ENCODE peak calls at places on chromosomes 7 and 10, in six cellular contexts. W is H9, D is trophoblast cell, I is IMR-90, Z is H1, F is mesenchymal stem cell. K is an unnamed sample.

GRCh38 chr7:51303142-51303525 is 13.5 kb downstream of the COBL start:
- DNase-seq in W (no peak), F (no peak), I (no peak), Z (no peak), D (peak; percentile 29), K (no peak)

GRCh38 chr10:81018898-81019890 is 481.5 kb downstream of the SH2D4B start:
- DNase-seq in F (peak; percentile 75), Z (peak; percentile 21), D (peak; percentile 67), I (peak; percentile 19), W (peak; percentile 65), K (peak; percentile 40)

GRCh38 chr7:22671177-22671879 is 55.7 kb upstream of the IL6 start:
- DNase-seq in I (peak; percentile 91), D (no peak), F (peak; percentile 42), Z (no peak), W (no peak), K (no peak)

GRCh38 chr10:91046891-91047290 is 126.0 kb upstream of the ANKRD1 start:
- DNase-seq in W (no peak), F (peak; percentile 51), D (no peak), I (no peak), Z (no peak), K (no peak)

GRCh38 chr7:21461282-21461681 is 33.4 kb downstream of the SP4 start:
- DNase-seq in W (no peak), I (no peak), F (no peak), Z (no peak), D (no peak), K (no peak)

GRCh38 chr7:11784808-11785536 is 47.0 kb downstream of the THSD7A start:
- DNase-seq in Z (no peak), D (peak; percentile 84), I (no peak), F (no peak), W (no peak), K (no peak)

GRCh38 chr10:101938316-101939272 is 95.0 kb upstream of the KCNIP2 start:
- DNase-seq in W (no peak), D (peak; percentile 58), I (peak; percentile 93), F (peak; percentile 86), Z (no peak), K (no peak)

GRCh38 chr10:12387561-12388210 is 38.3 kb downstream of the CAMK1D start:
- DNase-seq in D (no peak), F (no peak), Z (no peak), I (no peak), W (no peak), K (no peak)

GRCh38 chr7:66912195-66912594 is 8.8 kb upstream of the TMEM248 start:
- DNase-seq in W (no peak), Z (no peak), I (no peak), F (no peak), D (no peak), K (no peak)

GRCh38 chr10:58531084-58531695 is 18.5 kb downstream of the BICC1 start:
- DNase-seq in I (peak; percentile 76), Z (no peak), D (peak; percentile 93), W (peak; percentile 71), F (peak; percentile 72), K (peak; percentile 59)

GRCh38 chr10:15236340-15236739 is 67.8 kb upstream of the NMT2 start:
- DNase-seq in D (no peak), I (no peak), W (no peak), Z (no peak), F (peak; percentile 54), K (no peak)

GRCh38 chr10:58622286-58622685 is 109.6 kb downstream of the BICC1 start:
- DNase-seq in F (no peak), W (no peak), Z (no peak), D (no peak), I (peak; percentile 68), K (no peak)

GRCh38 chr7:46651561-46652088 is 730.6 kb upstream of the IGFBP3 start:
- DNase-seq in I (no peak), Z (no peak), D (peak; percentile 74), F (no peak), W (no peak), K (no peak)

GRCh38 chr7:95989301-95989700 is 216.9 kb downstream of the DYNC1I1 start:
- DNase-seq in D (peak; percentile 7), W (no peak), F (no peak), Z (no peak), I (no peak), K (peak; percentile 5)

GRCh38 chr10:17100586-17100985 is 29.0 kb downstream of the CUBN start:
- DNase-seq in W (no peak), I (no peak), D (no peak), Z (no peak), F (no peak), K (no peak)

GRCh38 chr7:57646901-57647246 is 196.9 kb downstream of the ZNF716 start:
- DNase-seq in D (no peak), F (no peak), W (no peak), Z (no peak), I (no peak), K (no peak)

GRCh38 chr7:2934211-2934731 is 90.2 kb upstream of the GNA12 start:
- DNase-seq in D (peak; percentile 67), F (peak; percentile 56), W (peak; percentile 37), I (peak; percentile 70), Z (no peak), K (no peak)

GRCh38 chr7:155205368-155206285 is 92.1 kb upstream of the INSIG1 start:
- DNase-seq in Z (no peak), I (peak; percentile 99), D (peak; percentile 95), W (peak; percentile 73), F (peak; percentile 99), K (no peak)

GRCh38 chr7:14717711-14718304 is 184.7 kb downstream of the DGKB start:
- DNase-seq in D (peak; percentile 30), Z (no peak), I (peak; percentile 13), W (no peak), F (peak; percentile 31), K (no peak)

GRCh38 chr7:83155407-83155806 is 7.3 kb downstream of the PCLO start:
- DNase-seq in I (no peak), W (no peak), D (no peak), Z (no peak), F (no peak), K (no peak)

GRCh38 chr10:17649052-17649451 is 5.1 kb downstream of the STAM start:
- DNase-seq in I (no peak), W (no peak), F (no peak), D (no peak), Z (no peak), K (no peak)

GRCh38 chr7:101940830-101941229 is 123.4 kb downstream of the CUX1 start:
- DNase-seq in D (no peak), W (peak; percentile 90), I (no peak), Z (peak; percentile 34), F (peak; percentile 29), K (peak; percentile 24)

GRCh38 chr10:69952069-69952800 is 100.4 kb upstream of the MACROH2A2 start:
- DNase-seq in W (no peak), I (no peak), D (no peak), Z (no peak), F (no peak), K (no peak)

GRCh38 chr10:97274828-97275227 is 17.6 kb downstream of the ARHGAP19 start:
- DNase-seq in F (no peak), D (no peak), Z (no peak), W (no peak), I (no peak), K (no peak)

GRCh38 chr7:81692146-81692905 is 77.5 kb downstream of the HGF start:
- DNase-seq in F (peak; percentile 80), Z (no peak), D (no peak), W (no peak), I (peak; percentile 89), K (no peak)

GRCh38 chr7:484365-485101 is 35.1 kb downstream of the PDGFA start:
- DNase-seq in D (no peak), I (no peak), Z (no peak), W (no peak), F (no peak), K (no peak)

GRCh38 chr7:101501351-101501750 is 127.7 kb downstream of the MYL10 start:
- DNase-seq in I (no peak), W (no peak), Z (no peak), D (no peak), F (no peak), K (no peak)

GRCh38 chr10:63977329-63977923 is 456.2 kb downstream of the REEP3 start:
- DNase-seq in W (peak; percentile 63), F (peak; percentile 21), I (peak; percentile 13), Z (no peak), D (peak; percentile 68), K (peak; percentile 51)

GRCh38 chr10:128278362-128278761 is 152.1 kb upstream of the MKI67 start:
- DNase-seq in I (no peak), F (no peak), Z (no peak), W (no peak), D (no peak), K (no peak)

GRCh38 chr10:98163941-98164340 is 29.5 kb downstream of the R3HCC1L start:
- DNase-seq in D (no peak), W (no peak), F (no peak), I (peak; percentile 60), Z (no peak), K (no peak)

GRCh38 chr10:83222300-83222699 is 917.0 kb upstream of the GHITM start:
- DNase-seq in Z (no peak), F (no peak), W (no peak), D (no peak), I (no peak), K (no peak)

GRCh38 chr7:108402865-108403264 is 53.4 kb downstream of the NRCAM start:
- DNase-seq in F (no peak), Z (no peak), W (no peak), I (no peak), D (no peak), K (no peak)

GRCh38 chr7:71933426-71933825 is 478.7 kb downstream of the CALN1 start:
- DNase-seq in Z (no peak), F (no peak), D (no peak), I (no peak), W (no peak), K (no peak)

GRCh38 chr10:46787321-46787615 is 124.0 kb upstream of the PTPN20 start:
- DNase-seq in Z (no peak), W (no peak), I (peak; percentile 56), D (peak; percentile 27), F (peak; percentile 82), K (no peak)
- H2AFZ ChIP-seq in Z (peak overlapping the region; percentile 77), W (no peak overlapping the region), I (no peak overlapping the region), D (peak overlapping the region; percentile 71), F (no peak overlapping the region), K (peak overlapping the region; percentile 82)

DNA sequence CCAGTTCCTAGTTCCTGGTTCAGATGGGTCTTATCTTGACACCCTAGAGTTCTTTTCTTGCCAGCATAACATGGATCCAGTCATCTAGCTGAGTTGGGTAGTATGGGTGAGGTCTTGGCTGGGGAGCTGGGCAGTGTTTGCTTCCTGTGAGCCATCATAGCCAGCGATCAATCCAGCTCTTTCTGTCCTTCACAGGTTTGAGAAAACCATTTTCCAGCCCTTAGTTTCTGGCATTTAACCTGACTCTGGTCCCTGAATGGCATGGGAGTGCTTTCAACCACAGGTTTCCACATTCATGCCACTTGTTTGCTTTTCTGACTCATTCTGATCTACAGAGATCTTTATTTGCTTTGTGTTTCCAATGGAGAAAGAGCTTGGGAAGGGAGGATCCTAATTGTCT is 8.6 kb downstream of the SLC13A1 start:
- DNase-seq in I (no peak), F (no peak), W (no peak), D (no peak), Z (no peak), K (no peak)
- H2BK120ac ChIP-seq in I (no peak overlapping the region), F (no peak overlapping the region), W (no peak overlapping the region), D (no peak overlapping the region), Z (no peak overlapping the region), K (no peak overlapping the region)

GRCh38 chr7:117982071-117983055 is 109.1 kb upstream of the CTTNBP2 start:
- DNase-seq in D (no peak), W (no peak), F (no peak), I (no peak), Z (no peak), K (no peak)
- H2AFZ ChIP-seq in D (no peak overlapping the region), W (no peak overlapping the region), F (peak overlapping the region; percentile 61), I (no peak overlapping the region), Z (no peak overlapping the region), K (no peak overlapping the region)

GRCh38 chr10:19828278-19829049 is 12.2 kb downstream of the PLXDC2 start:
- DNase-seq in Z (no peak), F (no peak), D (peak; percentile 19), W (peak; percentile 45), I (no peak), K (no peak)
- H2BK120ac ChIP-seq in Z (no peak overlapping the region), F (no peak overlapping the region), D (no peak overlapping the region), W (no peak overlapping the region), I (no peak overlapping the region), K (no peak overlapping the region)

K was measured in neuronal stem cell.